ENCODE peak calls at places on chromosomes 7 and 10, in seven cellular contexts. N is nucleus accumbens; J is fibroblast of pulmonary artery; W is GM04504; R is stimulated activated CD4-positive, alpha-beta T cell treated with anti-CD3 and anti-CD28 coated beads, Interleukin-4, amount 100 ng/mL, for 24 hours; Y is stimulated activated CD8-positive, alpha-beta memory T cell treated with anti-CD3 and anti-CD28 coated beads, Interleukin-7, amount 100 ng/mL, for 1 hour; K is NCI-H1105 treated with DMSO at 0.1 percent for 48 hours. V is an unnamed sample.

GRCh38 chr7:12327922-12328321 is 75.7 kb downstream of the VWDE start:
- DNase-seq in N (no peak), Y (no peak), W (no peak), J (no peak), K (no peak), R (no peak), V (no peak)

GRCh38 chr7:150451097-150451793 is 815 bp downstream of the GIMAP8 start:
- DNase-seq in J (no peak), N (peak; percentile 30), R (peak; percentile 67), W (no peak), Y (no peak), K (no peak), V (no peak)

GRCh38 chr10:71684356-71685173 is 35.0 kb downstream of the C10orf105 start:
- DNase-seq in N (no peak), K (no peak), W (no peak), Y (no peak), J (no peak), R (peak; percentile 36), V (no peak)

GRCh38 chr7:128022631-128023532 is 8.4 kb downstream of the LRRC4 start:
- DNase-seq in W (peak; percentile 32), Y (no peak), R (no peak), N (no peak), K (no peak), J (no peak), V (peak; percentile 66)

GRCh38 chr7:50661345-50662058 is 96.3 kb upstream of the DDC start:
- DNase-seq in J (no peak), W (no peak), R (no peak), Y (no peak), N (no peak), K (no peak), V (no peak)

GRCh38 chr10:7411671-7412481 is 1.0 kb upstream of the SFMBT2 start:
- DNase-seq in Y (no peak), N (no peak), J (no peak), W (no peak), R (peak; percentile 21), K (no peak), V (no peak)

GRCh38 chr7:49187543-49188268 is 263.4 kb downstream of the CDC14C start:
- DNase-seq in J (no peak), W (no peak), N (no peak), R (no peak), K (no peak), Y (no peak), V (no peak)

GRCh38 chr10:116720241-116721047 is 21.9 kb downstream of the HSPA12A start:
- DNase-seq in W (no peak), J (no peak), R (no peak), Y (no peak), N (no peak), K (no peak), V (no peak)

GRCh38 chr7:69714886-69715571 is 116.8 kb downstream of the AUTS2 start:
- DNase-seq in K (no peak), J (no peak), R (no peak), N (no peak), W (no peak), Y (no peak), V (no peak)

GRCh38 chr10:91197044-91197651 is 23.3 kb upstream of the PCGF5 start:
- DNase-seq in W (no peak), J (peak; percentile 76), K (no peak), R (no peak), N (no peak), Y (no peak), V (peak; percentile 57)

GRCh38 chr10:58969578-58969977 is 206.9 kb upstream of the PHYHIPL start:
- DNase-seq in W (no peak), J (peak; percentile 19), N (no peak), K (no peak), R (no peak), Y (no peak), V (no peak)

GRCh38 chr7:6175642-6176041 is 96.8 kb downstream of the CYTH3 start:
- DNase-seq in Y (no peak), J (peak; percentile 83), W (peak; percentile 44), K (no peak), R (no peak), N (no peak), V (peak; percentile 55)

GRCh38 chr7:117780832-117781231 is 92.4 kb downstream of the CTTNBP2 start:
- DNase-seq in K (no peak), Y (no peak), W (no peak), N (no peak), J (peak; percentile 4), R (no peak), V (peak; percentile 31)

GRCh38 chr7:19915596-19915995 is 142.2 kb upstream of the TMEM196 start:
- DNase-seq in W (no peak), R (no peak), Y (no peak), K (no peak), J (no peak), N (no peak), V (no peak)

GRCh38 chr10:29929006-29929405 is 130.4 kb downstream of the JCAD start:
- DNase-seq in W (no peak), N (no peak), Y (no peak), K (no peak), R (no peak), J (no peak), V (peak; percentile 20)

GRCh38 chr7:39987641-39988347 is 37.7 kb downstream of the CDK13 start:
- DNase-seq in W (no peak), K (no peak), R (no peak), N (no peak), Y (no peak), J (no peak), V (no peak)